ENCODE peak calls at places on chromosomes 6 and 20, in five cellular contexts. K is CD14-positive monocyte; P is brain microvascular endothelial cell; J is LNCaP clone FGC; W is CD8-positive, alpha-beta T cell. D is an unnamed sample.

GRCh38 chr20:44211177-44212039 is 837 bp upstream of the OSER1 start:
- DNase-seq in J (no peak), K (no peak), W (no peak), P (peak; percentile 11), D (peak; percentile 27)

GRCh38 chr6:33147807-33148666 is 44.2 kb downstream of the COL11A2 start:
- DNase-seq in P (peak; percentile 18), K (no peak), J (no peak), W (no peak), D (peak; percentile 51)

GRCh38 chr20:18276821-18277220 is 11.5 kb upstream of the ZNF133 start:
- DNase-seq in K (peak; percentile 48), J (peak; percentile 39), W (peak; percentile 43), P (peak; percentile 77), D (peak; percentile 68)

GRCh38 chr6:38542031-38542430 is 97.7 kb downstream of the BTBD9 start:
- DNase-seq in P (peak; percentile 60), J (no peak), W (no peak), K (no peak), D (peak; percentile 27)

GRCh38 chr20:42179768-42180167 is 561.6 kb upstream of the CHD6 start:
- DNase-seq in W (no peak), K (no peak), P (peak; percentile 1), J (peak; percentile 38), D (no peak)

GRCh38 chr6:66558189-66558588 is 851.2 kb upstream of the EYS start:
- DNase-seq in W (no peak), J (no peak), P (no peak), K (no peak), D (no peak)

GRCh38 chr6:101932704-101933103 is 539.2 kb downstream of the GRIK2 start:
- DNase-seq in P (no peak), K (no peak), J (no peak), W (no peak), D (no peak)

GRCh38 chr6:37135835-37136694 is 33.9 kb upstream of the PIM1 start:
- DNase-seq in J (no peak), P (no peak), W (no peak), K (no peak), D (no peak)

GRCh38 chr6:151032034-151032433 is 166.5 kb downstream of the MTHFD1L start:
- DNase-seq in W (no peak), K (no peak), P (no peak), J (no peak), D (no peak)

GRCh38 chr20:17698419-17698818 is 1.3 kb upstream of the BANF2 start:
- DNase-seq in P (no peak), W (no peak), K (no peak), J (no peak), D (no peak)

GRCh38 chr20:63183422-63184146 is 32.3 kb downstream of the YTHDF1 start:
- DNase-seq in P (peak; percentile 25), J (no peak), W (peak; percentile 50), K (no peak), D (no peak)

GRCh38 chr20:31954500-31954899 is 2.7 kb upstream of the PDRG1 start:
- DNase-seq in P (no peak), J (no peak), W (no peak), K (no peak), D (no peak)

GRCh38 chr6:129895692-129896091 is 34.6 kb upstream of the TMEM244 start:
- DNase-seq in W (no peak), P (no peak), J (no peak), K (no peak), D (peak; percentile 24)

GRCh38 chr6:16399198-16399597 is 160.8 kb downstream of the GMPR start:
- DNase-seq in J (no peak), W (no peak), K (no peak), P (no peak), D (no peak)

GRCh38 chr6:108562503-108562993 is 1.8 kb downstream of the FOXO3 start:
- DNase-seq in P (peak; percentile 47), J (peak; percentile 62), W (no peak), K (peak; percentile 64), D (peak; percentile 73)

GRCh38 chr6:28167068-28167467 is 25.4 kb downstream of the ZKSCAN8 start:
- DNase-seq in K (no peak), P (peak; percentile 85), J (no peak), W (no peak), D (peak; percentile 22)

GRCh38 chr6:78713564-78713963 is 153.8 kb upstream of the IRAK1BP1 start:
- DNase-seq in W (no peak), K (no peak), P (no peak), J (no peak), D (no peak)

GRCh38 chr20:22795897-22796296 is 211.5 kb upstream of the FOXA2 start:
- DNase-seq in K (no peak), J (no peak), W (no peak), P (peak; percentile 99), D (peak; percentile 92)

GRCh38 chr20:15523431-15523830 is 1049.8 kb downstream of the KIF16B start:
- DNase-seq in P (no peak), W (no peak), K (no peak), J (no peak), D (no peak)

GRCh38 chr20:10510216-10510615 is 75.1 kb downstream of the SLX4IP start:
- DNase-seq in K (no peak), P (no peak), W (no peak), J (no peak), D (no peak)

GRCh38 chr20:51616060-51616459 is 73.5 kb upstream of the NFATC2 start:
- DNase-seq in W (no peak), P (no peak), K (no peak), J (no peak), D (no peak)
- TF ChIP-seq CTCF in W (no peak), P (peak; percentile 42), K (no peak), J (no peak), D (peak; percentile 8)

DNA sequence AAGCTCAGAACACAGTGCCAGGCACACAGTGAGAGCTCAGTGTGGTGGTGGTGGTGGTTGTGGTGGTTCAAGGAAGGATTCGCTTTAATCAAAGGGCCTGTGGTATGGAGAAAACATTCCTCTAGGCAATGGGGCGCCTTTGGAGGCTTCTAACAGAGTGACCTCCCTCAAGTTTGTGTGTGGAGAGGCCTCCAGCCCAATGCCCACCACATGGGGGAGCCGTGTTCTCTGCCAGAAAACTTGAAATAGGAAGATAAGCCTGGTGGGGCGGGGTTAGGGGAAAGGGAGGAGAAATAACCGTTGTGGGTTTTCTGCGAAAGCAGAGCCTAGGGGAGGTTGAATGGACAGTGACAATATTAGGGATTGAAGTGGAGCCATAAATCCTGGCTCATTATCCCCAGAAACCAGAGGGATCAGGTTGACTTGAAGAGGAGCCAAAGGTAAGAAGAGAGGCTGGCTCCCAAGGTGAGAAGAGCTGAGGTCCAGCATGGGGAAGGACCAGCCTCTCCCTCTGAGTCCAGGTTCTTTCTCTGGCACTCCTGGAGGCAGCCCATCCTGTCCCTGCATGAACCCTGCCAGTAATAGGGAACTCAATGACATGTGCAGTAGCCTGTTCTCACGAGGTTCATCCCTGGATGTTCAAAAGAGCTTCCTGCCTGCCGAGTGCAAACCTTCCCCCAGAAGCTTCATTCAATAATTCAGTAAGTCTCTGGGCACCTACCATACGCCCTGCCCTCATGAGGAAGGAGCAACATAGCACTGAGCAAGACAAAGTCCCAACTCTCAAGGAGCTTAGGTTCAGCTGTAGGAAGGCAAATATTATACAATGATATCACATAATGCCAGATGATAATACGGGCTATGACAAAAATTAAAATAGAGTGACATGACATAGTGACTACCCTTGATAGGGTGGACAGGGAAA is 51.4 kb downstream of the TGM2 start:
- DNase-seq in K (peak; percentile 62), P (peak; percentile 55), J (no peak), W (no peak), D (no peak)
- TF ChIP-seq CTCF in K (peak; percentile 55), P (peak; percentile 71), J (peak; percentile 16), W (no peak), D (peak; percentile 22)

DNA sequence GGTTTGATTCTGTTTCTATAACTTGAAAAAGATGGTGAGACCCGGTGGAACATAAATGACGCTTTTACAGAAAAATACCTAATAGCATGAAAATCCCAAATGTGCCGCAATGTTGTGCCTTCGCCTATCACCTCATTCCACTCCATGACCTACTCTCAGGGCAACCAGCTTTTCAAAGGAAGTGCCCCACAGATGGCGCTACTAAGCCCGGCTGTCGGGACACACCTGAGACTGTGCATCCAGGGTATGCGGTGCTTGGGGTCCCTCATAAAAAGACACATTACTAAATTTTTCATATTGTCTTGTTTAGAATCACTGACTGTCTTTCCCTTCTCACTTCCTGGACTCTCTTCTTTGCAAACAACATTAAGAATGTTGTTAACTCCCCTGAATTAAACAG is 145.5 kb upstream of the RPS6KA2 start:
- DNase-seq in J (no peak), K (no peak), W (no peak), P (no peak), D (no peak)
- TF ChIP-seq CTCF in J (peak; percentile 31), K (no peak), W (no peak), P (peak; percentile 38), D (peak; percentile 36)

GRCh38 chr6:127891731-127892326 is 9.0 kb downstream of the THEMIS start:
- DNase-seq in P (no peak), W (no peak), J (no peak), K (no peak), D (no peak)
- TF ChIP-seq CTCF in P (no peak), W (no peak), J (no peak), K (no peak), D (no peak)

GRCh38 chr20:56630086-56630493 is 984 bp downstream of the TFAP2C start:
- DNase-seq in P (peak; percentile 47), W (no peak), J (peak; percentile 90), K (no peak), D (peak; percentile 87)
- TF ChIP-seq CTCF in P (peak; percentile 68), W (no peak), J (peak; percentile 65), K (no peak), D (peak; percentile 86)

GRCh38 chr6:143970827-143971226 is 37.2 kb downstream of the PLAGL1 start:
- DNase-seq in J (no peak), W (no peak), P (no peak), K (no peak), D (no peak)

GRCh38 chr6:143976834-143977354 is 31.2 kb downstream of the PLAGL1 start:
- DNase-seq in J (no peak), W (no peak), P (no peak), K (no peak), D (no peak)

GRCh38 chr6:143971453-143971852 is 36.6 kb downstream of the PLAGL1 start:
- DNase-seq in W (no peak), K (no peak), J (no peak), P (no peak), D (peak; percentile 9)

GRCh38 chr6:143973097-143973979 is 34.7 kb downstream of the PLAGL1 start:
- DNase-seq in K (no peak), W (no peak), P (no peak), J (no peak), D (no peak)

DNA sequence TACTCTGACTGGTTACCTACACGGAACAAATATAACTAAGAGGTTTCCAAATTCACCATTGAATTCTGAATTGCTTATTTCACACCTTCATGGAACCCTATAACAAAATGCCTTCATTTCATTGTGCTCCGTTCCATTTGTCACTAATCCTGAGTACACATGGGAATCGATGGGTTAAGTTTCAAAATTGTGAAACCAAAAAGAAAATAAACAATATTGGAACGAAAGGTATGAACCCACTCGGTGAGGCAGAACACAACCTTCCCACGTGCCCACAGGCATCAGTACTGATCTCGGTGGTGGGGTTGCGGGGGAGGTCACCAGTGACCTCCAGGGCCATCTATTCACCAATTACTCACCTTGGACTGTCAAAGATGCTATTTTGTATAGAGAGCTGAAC is 34.0 kb downstream of the PLAGL1 start:
- DNase-seq in K (no peak), J (no peak), P (no peak), W (no peak), D (no peak)
- TF ChIP-seq CTCF in K (no peak), J (no peak), P (no peak), W (no peak), D (no peak)

D was measured in astrocyte of the spinal cord.